ENCODE peak calls at places on chromosomes 12 and 14, in eight cellular contexts. W, E, Q, L, V, K, N and O are unnamed samples.

GRCh38 chr12:124298685-124299410 is 4.0 kb downstream of the RFLNA start:
- DNase-seq in W (no peak), E (no peak), Q (no peak), L (no peak), V (no peak), K (no peak), N (no peak), O (no peak)

GRCh38 chr14:63508033-63508432 is 35.1 kb downstream of the PPP2R5E start:
- DNase-seq in W (no peak), E (no peak), Q (peak), L (no peak), V (no peak), K (no peak), N (no peak), O (no peak)

GRCh38 chr14:104687601-104688504 is 1.6 kb upstream of the INF2 start:
- DNase-seq in W (peak), E (no peak), Q (peak), L (peak), V (peak), K (no peak), N (no peak), O (peak)

GRCh38 chr14:89013098-89013504 is 188.7 kb downstream of the TTC8 start:
- DNase-seq in W (peak), E (no peak), Q (peak), L (peak), V (no peak), K (no peak), N (no peak), O (no peak)

GRCh38 chr12:64691793-64692583 is 67.2 kb downstream of the GNS start:
- DNase-seq in W (no peak), E (no peak), Q (no peak), L (no peak), V (no peak), K (no peak), N (no peak), O (no peak)

GRCh38 chr12:52004042-52004648 is 2.6 kb upstream of the TAMALIN start:
- DNase-seq in W (peak), E (no peak), Q (peak), L (peak), V (peak), K (no peak), N (no peak), O (peak)

GRCh38 chr14:57749267-57749666 is 116.6 kb downstream of the SLC35F4 start:
- DNase-seq in W (no peak), E (no peak), Q (no peak), L (no peak), V (no peak), K (no peak), N (no peak), O (no peak)

GRCh38 chr12:57101892-57102695 is 9.1 kb downstream of the STAT6 start:
- DNase-seq in W (peak), E (peak), Q (peak), L (peak), V (no peak), K (no peak), N (no peak), O (no peak)

GRCh38 chr14:105141486-105142281 is 26.9 kb downstream of the JAG2 start:
- DNase-seq in W (peak), E (peak), Q (no peak), L (no peak), V (peak), K (no peak), N (no peak), O (peak)

GRCh38 chr12:110039085-110039807 is 9.1 kb downstream of the C12orf76 start:
- DNase-seq in W (peak), E (no peak), Q (peak), L (peak), V (no peak), K (no peak), N (no peak), O (peak)

GRCh38 chr14:60233251-60233650 is 15.8 kb upstream of the PPM1A start:
- DNase-seq in W (no peak), E (no peak), Q (peak), L (no peak), V (no peak), K (no peak), N (no peak), O (no peak)

GRCh38 chr14:76312821-76313220 is 63.1 kb upstream of the ESRRB start:
- DNase-seq in W (no peak), E (no peak), Q (no peak), L (no peak), V (peak), K (no peak), N (no peak), O (no peak)

GRCh38 chr14:68816183-68816942 is 23.5 kb upstream of the ZFP36L1 start:
- DNase-seq in W (peak), E (peak), Q (peak), L (peak), V (peak), K (no peak), N (no peak), O (peak)
- TF ChIP-seq POLR2A in W (peak), E (no peak), Q (no peak), L (no peak), V (peak), K (peak), N (peak), O (peak)

DNA sequence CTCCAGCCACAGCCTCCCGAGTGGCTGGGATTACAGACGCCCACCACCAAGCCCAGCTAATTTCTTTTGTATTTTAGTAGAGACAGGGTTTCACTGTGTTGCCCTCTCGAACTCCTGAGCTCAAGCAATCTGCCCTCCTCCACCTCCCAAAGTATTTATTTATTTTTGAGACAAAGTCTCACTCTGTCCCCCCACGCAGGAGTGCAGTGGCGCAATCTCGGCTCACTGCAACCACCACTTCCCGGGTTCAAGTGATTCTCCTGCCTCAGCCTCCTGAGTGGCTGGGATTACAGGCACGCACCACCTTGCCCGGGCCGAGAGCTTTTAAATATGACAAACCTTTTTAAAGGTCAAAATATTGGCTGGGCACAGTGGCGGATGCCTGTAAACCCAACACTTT is 14.6 kb downstream of the NUMB start:
- DNase-seq in W (no peak), E (no peak), Q (peak), L (no peak), V (no peak), K (no peak), N (no peak), O (no peak)
- TF ChIP-seq POLR2AphosphoS5 in W (no peak), E (no peak), Q (no peak), L (no peak), V (no peak), K (no peak), N (no peak), O (no peak)

DNA sequence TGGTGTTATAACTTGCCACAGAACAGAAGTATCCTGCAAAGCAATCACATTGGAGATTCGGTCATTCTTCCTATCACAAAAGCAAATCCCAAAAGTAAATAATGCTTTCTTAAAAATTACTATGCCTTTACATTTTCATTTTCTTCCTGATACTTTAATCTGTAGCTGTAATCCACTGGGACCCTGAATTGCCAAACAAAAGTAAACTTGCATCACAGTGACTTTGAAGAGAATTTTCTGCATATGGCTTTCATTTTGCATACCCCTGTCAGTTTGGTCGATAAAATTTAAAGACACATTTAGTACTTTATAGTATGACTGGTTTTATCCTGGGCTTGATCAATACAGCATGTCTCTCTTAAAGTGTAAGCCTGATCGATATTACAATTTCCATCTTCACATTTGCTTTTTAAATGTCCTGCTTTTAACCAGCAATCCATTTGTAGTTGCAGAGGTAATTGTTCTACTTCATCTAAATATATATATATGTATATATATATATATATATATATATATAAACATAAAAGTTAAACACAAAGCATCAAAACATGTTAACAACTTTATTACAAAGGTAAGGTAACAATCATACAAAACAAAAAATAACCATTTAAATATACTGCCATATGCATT is 53.7 kb upstream of the PLEKHA5 start:
- DNase-seq in W (no peak), E (no peak), Q (no peak), L (no peak), V (no peak), K (no peak), N (no peak), O (no peak)
- TF ChIP-seq EP300 in W (no peak), E (no peak), Q (no peak), L (no peak), V (no peak), K (no peak), N (no peak), O (no peak)

GRCh38 chr14:100706860-100707259 is 19.8 kb upstream of the DLK1 start:
- DNase-seq in W (no peak), E (no peak), Q (no peak), L (no peak), V (no peak), K (no peak), N (no peak), O (no peak)
- TF ChIP-seq POLR2A in W (no peak), E (no peak), Q (no peak), L (no peak), V (no peak), K (no peak), N (no peak), O (no peak)